ENCODE peak calls at places on chromosomes 16 and 17, in four cellular contexts. G, Q, D and E are unnamed samples.

GRCh38 chr17:31907342-31907975 is 6.0 kb upstream of the UTP6 start:
- DNase-seq in D (no peak), G (peak; percentile 54), Q (peak; percentile 41), E (no peak)

GRCh38 chr16:75471723-75472634 is 7.5 kb upstream of the TMEM170A start:
- DNase-seq in G (peak; percentile 32), Q (peak; percentile 67), D (no peak), E (no peak)

GRCh38 chr16:70302745-70303144 is 3.8 kb downstream of the DDX19B start:
- DNase-seq in G (no peak), Q (no peak), D (no peak), E (no peak)

GRCh38 chr17:73474370-73474988 is 162.7 kb upstream of the CDC42EP4 start:
- DNase-seq in Q (peak; percentile 16), G (no peak), D (no peak), E (no peak)

GRCh38 chr17:5813357-5813756 is 229.0 kb upstream of the NLRP1 start:
- DNase-seq in Q (no peak), D (no peak), G (no peak), E (no peak)

GRCh38 chr16:68082596-68083238 is 2.5 kb upstream of the NFATC3 start:
- DNase-seq in Q (no peak), G (no peak), D (no peak), E (peak; percentile 70)

GRCh38 chr16:79492036-79492435 is 108.5 kb downstream of the MAF start:
- DNase-seq in G (no peak), Q (no peak), D (no peak), E (no peak)

GRCh38 chr17:41678907-41679739 is 9.6 kb upstream of the EIF1 start:
- DNase-seq in Q (no peak), D (no peak), G (no peak), E (no peak)

GRCh38 chr16:16857603-16858283 is 478.8 kb downstream of the NPIPA7 start:
- DNase-seq in D (no peak), Q (no peak), G (no peak), E (no peak)

GRCh38 chr17:64164592-64165285 is 34.8 kb upstream of the ERN1 start:
- DNase-seq in D (no peak), Q (no peak), G (no peak), E (no peak)

GRCh38 chr16:11674818-11675560 is 6.7 kb downstream of the SNN start:
- DNase-seq in G (no peak), D (no peak), Q (no peak), E (no peak)

GRCh38 chr17:58294034-58294433 is 13.3 kb upstream of the MPO start:
- DNase-seq in D (no peak), G (no peak), Q (no peak), E (no peak)
- H3K27me3 ChIP-seq in D (peaks cover 12% of the 10 kb centered on the region), G (no peaks in the 10 kb centered on the region), Q (no peaks in the 10 kb centered on the region), E (peaks cover 25% of the 10 kb centered on the region)

GRCh38 chr16:15642557-15643452 is at the start of gene MARF1:
- DNase-seq in D (peak; percentile 99), G (peak; percentile 99), Q (peak; percentile 98), E (peak; percentile 99)
- TF ChIP-seq EP300 in D (no peak), G (no peak), Q (peak; percentile 80), E (no peak)

DNA sequence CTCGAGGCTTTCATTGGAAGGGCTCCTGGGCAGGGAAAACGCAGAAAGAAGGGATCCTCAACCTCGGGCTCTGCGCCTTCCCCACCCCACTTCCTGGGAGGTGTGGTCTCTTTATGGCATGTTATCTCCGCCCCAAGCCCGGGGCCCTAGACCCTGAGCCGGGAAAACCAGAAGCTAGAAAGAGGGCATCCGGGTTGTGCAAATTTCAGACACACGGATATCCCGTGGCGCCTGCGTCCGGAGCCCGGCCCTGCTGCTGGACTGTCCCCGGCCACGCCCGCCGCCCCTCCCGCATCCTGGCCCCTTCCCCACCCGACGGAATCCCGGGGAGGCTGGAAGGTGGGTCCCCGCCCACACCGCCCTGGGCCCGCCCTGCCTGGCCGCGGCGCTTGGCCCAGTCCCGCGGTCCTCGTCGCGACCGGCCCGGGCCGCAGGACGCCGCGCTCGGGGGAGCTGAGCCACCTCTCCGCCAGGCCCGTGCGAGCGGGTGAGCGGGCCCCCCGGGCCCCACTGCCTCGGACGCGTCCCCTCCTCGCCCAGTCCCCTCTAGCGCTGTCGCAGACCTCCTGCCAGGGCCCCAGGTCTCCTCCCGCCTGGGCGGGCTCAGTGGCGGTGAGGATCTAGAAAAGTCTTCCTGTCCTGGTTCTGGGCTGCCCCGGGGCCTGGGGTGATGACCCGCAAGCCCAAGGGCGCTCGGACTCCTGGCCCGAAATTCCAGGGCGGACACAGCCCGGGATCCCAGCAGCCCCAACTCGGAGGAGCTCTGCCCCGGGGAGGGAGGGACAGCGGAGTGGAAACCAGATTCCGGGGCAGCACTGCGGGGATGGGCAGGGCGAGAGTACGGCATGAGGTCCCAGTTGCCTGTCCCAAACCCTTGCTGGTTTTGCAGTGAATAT is at the start of gene SLC16A5:
- DNase-seq in D (peak; percentile 92), G (peak; percentile 80), Q (peak; percentile 65), E (peak; percentile 97)
- TF ChIP-seq POLR2A in D (no peak), G (no peak), Q (peak; percentile 20), E (no peak)

DNA sequence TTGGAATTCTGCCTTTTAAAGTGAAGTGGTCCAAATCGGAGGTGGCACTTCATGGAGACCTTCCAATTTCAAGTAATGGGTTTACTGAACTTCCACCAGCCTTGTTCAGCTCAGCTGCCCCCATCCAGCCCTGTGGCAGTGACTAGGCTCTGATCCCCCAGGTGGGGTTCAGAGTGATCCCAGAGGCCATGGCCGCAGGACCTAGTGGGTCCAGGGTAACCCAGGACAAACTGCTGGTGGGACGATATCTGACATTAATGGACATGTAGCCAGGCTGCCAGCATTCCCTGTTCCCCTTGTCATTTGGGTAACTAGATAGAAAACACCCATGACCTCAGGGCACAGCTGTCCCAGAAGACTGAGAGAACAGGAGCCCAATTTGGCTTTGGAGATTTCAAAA is 209.9 kb downstream of the GSG1L start:
- DNase-seq in G (no peak), Q (no peak), D (peak; percentile 18), E (no peak)
- H3K27me3 ChIP-seq in G (no peaks in the 10 kb centered on the region), Q (no peaks in the 10 kb centered on the region), D (peaks cover 39% of the 10 kb centered on the region), E (peaks cover 44% of the 10 kb centered on the region)

DNA sequence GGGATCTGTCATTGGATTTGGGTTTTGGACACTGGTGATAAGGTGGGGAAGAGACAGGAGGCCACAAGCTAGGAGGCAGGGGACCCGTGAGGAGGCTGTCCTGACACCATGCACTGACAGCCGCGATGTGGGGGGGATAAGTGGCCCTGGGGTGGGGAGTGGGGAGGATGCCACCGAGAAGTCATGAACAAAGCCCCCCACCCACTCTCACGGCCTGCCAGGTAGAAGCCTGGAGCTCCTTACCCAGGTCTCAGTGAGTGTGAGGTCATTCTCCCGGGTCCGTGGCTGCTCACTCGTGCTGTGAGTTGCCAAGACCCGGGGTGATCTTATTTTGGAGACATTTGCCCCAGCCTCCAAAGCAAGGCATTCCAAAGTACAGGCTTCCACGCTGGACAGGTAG is 165.9 kb upstream of the TNRC6C start:
- DNase-seq in Q (no peak), D (no peak), G (no peak), E (no peak)
- TF ChIP-seq EP300 in Q (no peak), D (no peak), G (no peak), E (no peak)

DNA sequence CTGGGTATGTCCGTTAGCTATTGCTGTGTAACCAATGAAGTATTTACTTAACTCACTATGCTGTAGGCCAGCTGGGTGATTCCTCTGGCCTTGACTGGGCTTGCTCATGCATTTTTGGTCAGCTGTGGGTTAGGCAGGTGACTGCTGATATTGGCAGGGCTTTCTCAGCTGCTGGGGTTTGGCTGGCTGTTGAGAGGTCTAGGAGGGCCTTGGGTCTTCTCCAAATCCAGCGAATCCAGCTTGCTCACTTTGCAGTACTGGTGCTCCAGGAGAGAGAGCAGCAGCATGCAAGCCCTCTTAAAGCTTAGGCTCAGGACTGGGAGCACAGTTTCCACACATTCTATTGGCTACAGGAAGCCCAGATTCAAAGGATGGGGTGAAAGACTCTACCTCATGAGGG is 270.1 kb downstream of the PHKB start:
- DNase-seq in G (no peak), Q (no peak), D (no peak), E (peak; percentile 39)
- TF ChIP-seq POLR2A in G (no peak), Q (no peak), D (no peak), E (no peak)